ENCODE peak calls at places on chromosomes 11 and 22, in seven cellular contexts. One of them, this sample, is unnamed.

GRCh38 chr11:17634776-17635550 is 84.4 kb upstream of the MYOD1 start:
- DNase-seq in stomach: no peak
- DNase-seq in NCI-H1930: no peak
- DNase-seq in LoVo: no peak
- DNase-seq in dorsolateral prefrontal cortex: no peak
- DNase-seq in NCI-H2029 treated with DMSO at 0.1 percent for 48 hours: no peak
- DNase-seq in activated T-helper 1 cell treated with anti-CD3 and anti-CD28 coated beads, Interleukin-2, amount 50 U/mL, for 16 hours: no peak
- DNase-seq in this sample: no peak

GRCh38 chr11:2580444-2581050 is 119.2 kb downstream of the KCNQ1OT1 start:
- DNase-seq in LoVo: no peak
- DNase-seq in stomach: peak; percentile 18
- DNase-seq in activated T-helper 1 cell treated with anti-CD3 and anti-CD28 coated beads, Interleukin-2, amount 50 U/mL, for 16 hours: no peak
- DNase-seq in dorsolateral prefrontal cortex: peak; percentile 2
- DNase-seq in NCI-H2029 treated with DMSO at 0.1 percent for 48 hours: no peak
- DNase-seq in NCI-H1930: no peak
- DNase-seq in this sample: no peak

GRCh38 chr11:44506375-44507016 is 59.0 kb upstream of the CD82 start:
- DNase-seq in LoVo: peak; percentile 64
- DNase-seq in NCI-H2029 treated with DMSO at 0.1 percent for 48 hours: no peak
- DNase-seq in activated T-helper 1 cell treated with anti-CD3 and anti-CD28 coated beads, Interleukin-2, amount 50 U/mL, for 16 hours: no peak
- DNase-seq in dorsolateral prefrontal cortex: no peak
- DNase-seq in stomach: no peak
- DNase-seq in NCI-H1930: no peak
- DNase-seq in this sample: no peak

GRCh38 chr11:69427337-69427736 is 54.1 kb upstream of the LINC01488 start:
- DNase-seq in dorsolateral prefrontal cortex: no peak
- DNase-seq in stomach: no peak
- DNase-seq in NCI-H2029 treated with DMSO at 0.1 percent for 48 hours: no peak
- DNase-seq in activated T-helper 1 cell treated with anti-CD3 and anti-CD28 coated beads, Interleukin-2, amount 50 U/mL, for 16 hours: no peak
- DNase-seq in NCI-H1930: no peak
- DNase-seq in LoVo: no peak
- DNase-seq in this sample: no peak

GRCh38 chr22:37012262-37012904 is 6.9 kb downstream of the TST start:
- DNase-seq in NCI-H1930: no peak
- DNase-seq in LoVo: peak; percentile 35
- DNase-seq in dorsolateral prefrontal cortex: no peak
- DNase-seq in stomach: peak; percentile 77
- DNase-seq in NCI-H2029 treated with DMSO at 0.1 percent for 48 hours: no peak
- DNase-seq in activated T-helper 1 cell treated with anti-CD3 and anti-CD28 coated beads, Interleukin-2, amount 50 U/mL, for 16 hours: no peak
- DNase-seq in this sample: no peak

GRCh38 chr11:129528296-129528695 is 152.6 kb downstream of the BARX2 start:
- DNase-seq in dorsolateral prefrontal cortex: no peak
- DNase-seq in NCI-H2029 treated with DMSO at 0.1 percent for 48 hours: no peak
- DNase-seq in NCI-H1930: no peak
- DNase-seq in LoVo: no peak
- DNase-seq in stomach: no peak
- DNase-seq in activated T-helper 1 cell treated with anti-CD3 and anti-CD28 coated beads, Interleukin-2, amount 50 U/mL, for 16 hours: no peak
- DNase-seq in this sample: no peak

GRCh38 chr11:876550-876949 is 33.9 kb downstream of the TSPAN4 start:
- DNase-seq in LoVo: no peak
- DNase-seq in activated T-helper 1 cell treated with anti-CD3 and anti-CD28 coated beads, Interleukin-2, amount 50 U/mL, for 16 hours: no peak
- DNase-seq in NCI-H1930: no peak
- DNase-seq in dorsolateral prefrontal cortex: peak; percentile 55
- DNase-seq in stomach: no peak
- DNase-seq in NCI-H2029 treated with DMSO at 0.1 percent for 48 hours: no peak
- DNase-seq in this sample: peak; percentile 14

GRCh38 chr22:20393705-20394476 is at the start of gene ZNF74:
- DNase-seq in NCI-H1930: peak; percentile 92
- DNase-seq in NCI-H2029 treated with DMSO at 0.1 percent for 48 hours: peak; percentile 59
- DNase-seq in stomach: peak; percentile 90
- DNase-seq in LoVo: peak; percentile 90
- DNase-seq in activated T-helper 1 cell treated with anti-CD3 and anti-CD28 coated beads, Interleukin-2, amount 50 U/mL, for 16 hours: peak; percentile 71
- DNase-seq in dorsolateral prefrontal cortex: peak; percentile 88
- DNase-seq in this sample: peak; percentile 65

GRCh38 chr11:45322891-45323597 is 36.9 kb upstream of the SYT13 start:
- DNase-seq in LoVo: no peak
- DNase-seq in NCI-H1930: no peak
- DNase-seq in activated T-helper 1 cell treated with anti-CD3 and anti-CD28 coated beads, Interleukin-2, amount 50 U/mL, for 16 hours: no peak
- DNase-seq in dorsolateral prefrontal cortex: no peak
- DNase-seq in NCI-H2029 treated with DMSO at 0.1 percent for 48 hours: no peak
- DNase-seq in stomach: no peak
- DNase-seq in this sample: no peak

GRCh38 chr22:40010752-40011145 is 16.0 kb downstream of the FAM83F start:
- DNase-seq in LoVo: no peak
- DNase-seq in activated T-helper 1 cell treated with anti-CD3 and anti-CD28 coated beads, Interleukin-2, amount 50 U/mL, for 16 hours: no peak
- DNase-seq in dorsolateral prefrontal cortex: no peak
- DNase-seq in stomach: no peak
- DNase-seq in NCI-H1930: no peak
- DNase-seq in NCI-H2029 treated with DMSO at 0.1 percent for 48 hours: no peak
- DNase-seq in this sample: no peak

GRCh38 chr11:28144808-28145207 is 36.6 kb downstream of the METTL15 start:
- DNase-seq in NCI-H1930: peak; percentile 49
- DNase-seq in activated T-helper 1 cell treated with anti-CD3 and anti-CD28 coated beads, Interleukin-2, amount 50 U/mL, for 16 hours: no peak
- DNase-seq in stomach: no peak
- DNase-seq in dorsolateral prefrontal cortex: no peak
- DNase-seq in NCI-H2029 treated with DMSO at 0.1 percent for 48 hours: no peak
- DNase-seq in LoVo: no peak
- DNase-seq in this sample: no peak

GRCh38 chr22:36743011-36743410 is 32.9 kb downstream of the IFT27 start:
- DNase-seq in activated T-helper 1 cell treated with anti-CD3 and anti-CD28 coated beads, Interleukin-2, amount 50 U/mL, for 16 hours: no peak
- DNase-seq in NCI-H1930: no peak
- DNase-seq in LoVo: no peak
- DNase-seq in NCI-H2029 treated with DMSO at 0.1 percent for 48 hours: no peak
- DNase-seq in dorsolateral prefrontal cortex: no peak
- DNase-seq in stomach: no peak
- DNase-seq in this sample: no peak

GRCh38 chr22:37237371-37238268 is 6.4 kb downstream of the RAC2 start:
- DNase-seq in LoVo: no peak
- DNase-seq in NCI-H1930: no peak
- DNase-seq in activated T-helper 1 cell treated with anti-CD3 and anti-CD28 coated beads, Interleukin-2, amount 50 U/mL, for 16 hours: no peak
- DNase-seq in dorsolateral prefrontal cortex: no peak
- DNase-seq in NCI-H2029 treated with DMSO at 0.1 percent for 48 hours: no peak
- DNase-seq in stomach: no peak
- DNase-seq in this sample: no peak

GRCh38 chr11:67252831-67253239 is 13.4 kb upstream of the GRK2 start:
- DNase-seq in stomach: no peak
- DNase-seq in LoVo: no peak
- DNase-seq in NCI-H2029 treated with DMSO at 0.1 percent for 48 hours: no peak
- DNase-seq in dorsolateral prefrontal cortex: no peak
- DNase-seq in activated T-helper 1 cell treated with anti-CD3 and anti-CD28 coated beads, Interleukin-2, amount 50 U/mL, for 16 hours: no peak
- DNase-seq in NCI-H1930: peak; percentile 8
- DNase-seq in this sample: no peak

GRCh38 chr11:42482822-42483221 is 829.0 kb upstream of the API5 start:
- DNase-seq in NCI-H2029 treated with DMSO at 0.1 percent for 48 hours: no peak
- DNase-seq in dorsolateral prefrontal cortex: no peak
- DNase-seq in activated T-helper 1 cell treated with anti-CD3 and anti-CD28 coated beads, Interleukin-2, amount 50 U/mL, for 16 hours: no peak
- DNase-seq in NCI-H1930: no peak
- DNase-seq in LoVo: no peak
- DNase-seq in stomach: no peak
- DNase-seq in this sample: no peak

This sample was measured in NCI-H2107.